ENCODE peak calls at places on chromosomes 11 and 22, in four cellular contexts. T is spleen, I is stomach, Y is lower leg skin. V is an unnamed sample.

GRCh38 chr22:38083931-38084631 is at the start of gene SLC16A8:
- DNase-seq in T (peak), I (no peak), Y (no peak), V (no peak)

GRCh38 chr11:112366777-112367176 is 106.1 kb upstream of the PLET1 start:
- DNase-seq in I (no peak), T (no peak), Y (no peak), V (peak)

GRCh38 chr11:76147106-76147735 is 59.1 kb downstream of the WNT11 start:
- DNase-seq in I (no peak), Y (no peak), T (no peak), V (no peak)

GRCh38 chr22:31344369-31345330 is 1.5 kb downstream of the PATZ1 start:
- DNase-seq in I (peak), T (peak), Y (peak), V (peak)

GRCh38 chr11:11206457-11206856 is 146.6 kb downstream of the CSNK2A3 start:
- DNase-seq in T (no peak), Y (no peak), I (no peak), V (no peak)

GRCh38 chr11:24239016-24239720 is 257.7 kb upstream of the LUZP2 start:
- DNase-seq in Y (no peak), T (no peak), I (no peak), V (peak)

GRCh38 chr11:71472941-71473792 is 20.2 kb downstream of the NADSYN1 start:
- DNase-seq in T (peak), I (no peak), Y (no peak), V (no peak)

GRCh38 chr22:24505337-24505736 is 10.2 kb downstream of the UPB1 start:
- DNase-seq in I (peak), T (no peak), Y (no peak), V (no peak)

DNA sequence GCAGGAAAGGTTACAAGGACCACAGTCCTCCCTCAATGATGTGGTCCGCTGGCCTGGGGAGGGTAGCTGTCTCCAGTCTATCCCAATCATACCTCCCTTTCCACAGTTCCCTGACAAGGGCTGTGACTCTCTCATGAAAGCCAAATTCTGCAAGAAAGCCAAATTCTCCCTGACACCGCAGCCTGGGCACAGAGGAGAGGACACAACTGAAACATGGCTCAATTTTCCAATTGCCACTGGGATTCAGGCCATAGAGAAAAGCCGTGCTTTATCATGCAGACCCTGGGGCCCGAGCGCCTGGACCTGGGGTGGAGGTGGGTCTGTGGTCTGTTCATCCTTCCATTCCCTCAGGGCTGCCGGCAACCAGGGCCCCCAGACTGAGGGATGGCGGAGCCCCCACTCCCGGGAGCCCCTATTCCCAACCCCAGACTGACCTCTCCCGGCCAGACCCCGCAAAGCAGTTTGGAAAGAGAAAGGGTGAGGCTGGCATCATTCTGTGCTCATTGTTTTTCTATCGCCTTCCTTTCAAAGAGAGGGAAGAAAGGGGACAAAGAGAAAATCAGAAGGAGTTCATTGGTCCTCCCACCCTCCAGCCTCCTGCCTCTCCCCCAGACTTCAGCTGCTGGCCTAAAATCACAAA is 239.5 kb downstream of the BUD13 start:
- DNase-seq in Y (no peak), T (no peak), I (peak), V (no peak)
- TF ChIP-seq CTCF in Y (no peak), T (no peak), I (no peak), V (no peak)

DNA sequence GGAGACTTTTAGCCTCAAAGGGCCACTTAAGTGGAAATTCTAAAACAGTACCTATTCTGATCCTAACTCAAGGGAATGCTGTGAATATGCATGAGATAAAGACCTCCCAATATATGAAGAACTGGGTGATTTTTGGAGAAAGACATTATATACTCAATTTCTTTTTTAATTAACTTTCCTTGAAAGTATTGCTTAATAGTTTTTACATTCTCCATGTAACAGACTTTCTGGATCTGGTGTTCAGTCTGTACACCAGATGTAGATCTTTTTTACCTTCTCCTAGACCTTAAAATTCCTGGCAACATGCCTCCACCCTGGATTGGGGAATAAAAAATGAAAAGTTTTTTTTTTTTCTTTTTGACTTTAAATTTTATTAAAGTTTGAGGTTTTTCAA is 777 bp downstream of the NNMT start:
- DNase-seq in I (no peak), Y (no peak), T (no peak), V (no peak)
- H3K4me3 ChIP-seq in I (peak), Y (peak), T (peak), V (peak)

DNA sequence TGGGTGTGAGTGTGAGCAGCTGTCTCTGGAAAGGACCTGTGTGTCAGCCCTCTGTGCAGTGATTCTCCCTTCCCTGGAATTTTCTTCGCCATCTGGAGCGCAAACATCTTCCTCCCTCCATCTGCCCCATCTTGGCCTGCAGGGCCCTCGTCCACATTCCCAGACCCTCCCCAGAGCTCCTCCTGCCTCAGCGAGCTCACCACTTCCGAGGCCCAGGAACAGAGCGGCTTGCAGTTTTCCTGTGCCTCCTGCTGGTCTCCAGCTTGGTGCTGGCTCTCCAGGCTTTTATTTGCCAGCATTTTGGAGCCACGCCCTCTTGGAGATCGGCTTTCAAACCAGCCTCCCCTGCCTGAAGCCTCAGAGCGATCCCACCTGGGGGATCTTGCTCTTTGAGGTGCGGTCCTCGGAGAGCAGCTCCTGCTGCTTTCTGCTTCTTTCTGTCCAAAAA is at the start of gene GPHA2:
- DNase-seq in Y (no peak), I (peak), T (no peak), V (peak)
- TF ChIP-seq CTCF in Y (no peak), I (no peak), T (no peak), V (peak)

GRCh38 chr11:1459739-1460395 is 26.7 kb downstream of the MOB2 start:
- DNase-seq in Y (no peak), I (no peak), T (no peak), V (no peak)
- H3K4me3 ChIP-seq in Y (no peak), I (peak), T (peak), V (peak)

GRCh38 chr11:6531267-6531752 is 34.2 kb downstream of the DNHD1 start:
- DNase-seq in I (no peak), Y (no peak), T (no peak), V (peak)
- TF ChIP-seq CTCF in I (no peak), Y (peak), T (peak), V (peak)

GRCh38 chr22:40517631-40518030 is 118.9 kb downstream of the MRTFA start:
- DNase-seq in Y (no peak), T (no peak), I (no peak), V (no peak)
- H3K4me3 ChIP-seq in Y (no peak), T (no peak), I (no peak), V (no peak)

GRCh38 chr11:83410605-83411565 is 124.7 kb upstream of the CCDC90B start:
- DNase-seq in T (no peak), I (peak), Y (no peak), V (no peak)

GRCh38 chr11:83403990-83404389 is 117.8 kb upstream of the CCDC90B start:
- DNase-seq in I (no peak), T (no peak), Y (no peak), V (no peak)

GRCh38 chr11:83409891-83410290 is 123.7 kb upstream of the CCDC90B start:
- DNase-seq in Y (no peak), I (peak), T (no peak), V (no peak)

GRCh38 chr11:83409476-83409875 is 123.3 kb upstream of the CCDC90B start:
- DNase-seq in I (no peak), Y (no peak), T (no peak), V (no peak)

DNA sequence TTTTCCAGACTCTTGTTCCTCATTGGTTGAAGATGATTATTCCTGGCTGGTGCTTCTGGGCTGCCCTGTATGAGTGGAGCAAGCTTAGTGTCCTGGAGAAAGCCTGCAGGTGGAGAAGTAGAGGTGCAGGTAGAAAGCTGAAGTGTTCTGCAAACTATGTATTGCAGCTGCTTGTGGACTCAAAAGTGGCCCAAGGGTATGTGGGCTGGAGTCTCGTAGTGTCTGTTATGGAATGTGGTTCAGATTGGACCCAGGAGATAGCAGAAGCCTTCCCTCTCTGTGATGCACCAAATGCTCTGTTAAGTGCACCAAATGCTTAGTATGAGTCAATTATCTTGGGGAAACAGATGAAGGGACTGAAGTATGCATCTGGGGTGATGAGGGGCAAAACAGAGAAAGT is 122.8 kb upstream of the CCDC90B start:
- DNase-seq in T (no peak), Y (no peak), I (no peak), V (no peak)
- TF ChIP-seq CTCF in T (no peak), Y (no peak), I (no peak), V (no peak)